ENCODE peak calls at places on chromosomes 7 and 10, in nine cellular contexts. R, A, V, G, X, B, T, I and W are unnamed samples.

GRCh38 chr7:81284576-81284975 is 365.7 kb upstream of the SEMA3C start:
- DNase-seq in R (no peak), A (peak; percentile 84), V (peak; percentile 48), G (no peak), X (no peak), B (no peak), T (no peak), I (peak; percentile 73), W (peak; percentile 76)

GRCh38 chr10:23191764-23192395 is at the start of gene PTF1A:
- DNase-seq in R (no peak), A (no peak), V (no peak), G (no peak), X (no peak), B (no peak), T (no peak), I (no peak), W (no peak)

GRCh38 chr10:5999440-6000165 is 22.3 kb upstream of the IL15RA start:
- DNase-seq in R (no peak), A (no peak), V (no peak), G (no peak), X (no peak), B (no peak), T (no peak), I (no peak), W (no peak)

GRCh38 chr10:17793823-17794759 is 15.1 kb upstream of the MRC1 start:
- DNase-seq in R (no peak), A (no peak), V (no peak), G (peak; percentile 33), X (no peak), B (no peak), T (no peak), I (no peak), W (no peak)

GRCh38 chr10:5512881-5513698 is 11.7 kb upstream of the CALML3 start:
- DNase-seq in R (no peak), A (no peak), V (no peak), G (no peak), X (no peak), B (no peak), T (peak; percentile 21), I (no peak), W (peak; percentile 44)

GRCh38 chr7:153641202-153641601 is 411.0 kb upstream of the DPP6 start:
- DNase-seq in R (no peak), A (no peak), V (no peak), G (no peak), X (no peak), B (no peak), T (no peak), I (no peak), W (no peak)

GRCh38 chr7:106793015-106793651 is 71.9 kb upstream of the PIK3CG start:
- DNase-seq in R (peak; percentile 30), A (peak; percentile 20), V (no peak), G (peak; percentile 25), X (no peak), B (peak; percentile 70), T (no peak), I (peak; percentile 12), W (peak; percentile 37)

GRCh38 chr7:47561715-47562446 is 20.0 kb downstream of the TNS3 start:
- DNase-seq in R (no peak), A (no peak), V (no peak), G (no peak), X (no peak), B (no peak), T (no peak), I (no peak), W (no peak)

GRCh38 chr7:100893910-100894763 is 1.6 kb downstream of the ACHE start:
- DNase-seq in R (no peak), A (no peak), V (no peak), G (no peak), X (no peak), B (no peak), T (no peak), I (no peak), W (no peak)

GRCh38 chr7:151225948-151226510 is 976 bp downstream of the ABCF2 start:
- DNase-seq in R (no peak), A (no peak), V (no peak), G (no peak), X (no peak), B (no peak), T (no peak), I (no peak), W (no peak)

GRCh38 chr10:116688241-116688711 is 54.1 kb downstream of the HSPA12A start:
- DNase-seq in R (no peak), A (peak; percentile 15), V (peak; percentile 27), G (no peak), X (no peak), B (no peak), T (peak; percentile 26), I (peak; percentile 15), W (peak; percentile 74)

GRCh38 chr7:121744877-121745276 is 128.1 kb upstream of the PTPRZ1 start:
- DNase-seq in R (no peak), A (no peak), V (no peak), G (no peak), X (no peak), B (no peak), T (no peak), I (peak; percentile 67), W (no peak)

GRCh38 chr7:106344861-106345260 is 60.1 kb upstream of the NAMPT start:
- DNase-seq in R (no peak), A (peak; percentile 20), V (peak; percentile 47), G (no peak), X (no peak), B (no peak), T (no peak), I (no peak), W (peak; percentile 76)

GRCh38 chr10:101140084-101140949 is 9.2 kb downstream of the TLX1 start:
- DNase-seq in R (no peak), A (no peak), V (no peak), G (no peak), X (no peak), B (no peak), T (no peak), I (no peak), W (no peak)

GRCh38 chr10:106897631-106898161 is 266.8 kb downstream of the SORCS1 start:
- DNase-seq in R (no peak), A (no peak), V (no peak), G (no peak), X (peak; percentile 16), B (no peak), T (no peak), I (no peak), W (peak; percentile 4)

GRCh38 chr7:44293561-44294324 is 31.7 kb downstream of the CAMK2B start:
- DNase-seq in R (no peak), A (no peak), V (no peak), G (no peak), X (peak; percentile 16), B (no peak), T (peak; percentile 47), I (no peak), W (no peak)

GRCh38 chr10:101446947-101447346 is 93.0 kb downstream of the BTRC start:
- DNase-seq in R (peak; percentile 56), A (no peak), V (no peak), G (no peak), X (peak; percentile 14), B (no peak), T (no peak), I (no peak), W (no peak)

GRCh38 chr10:45353176-45353575 is 20.8 kb upstream of the ALOX5 start:
- DNase-seq in R (no peak), A (no peak), V (no peak), G (no peak), X (no peak), B (no peak), T (no peak), I (peak; percentile 58), W (no peak)

GRCh38 chr10:132388901-132389630 is 7.9 kb upstream of the PWWP2B start:
- DNase-seq in R (no peak), A (no peak), V (no peak), G (no peak), X (no peak), B (peak; percentile 11), T (peak; percentile 81), I (no peak), W (no peak)
- H3K4me3 ChIP-seq in R (no peak overlapping the region), A (no peak overlapping the region), V (no peak overlapping the region), G (no peak overlapping the region), X (no peak overlapping the region), B (no peak overlapping the region), T (no peak overlapping the region), I (no peak overlapping the region), W (no peak overlapping the region)

GRCh38 chr10:326350-326749 is 191.1 kb downstream of the ZMYND11 start:
- DNase-seq in R (no peak), A (no peak), V (no peak), G (no peak), X (no peak), B (no peak), T (no peak), I (no peak), W (peak; percentile 94)

GRCh38 chr10:327889-328809 is 192.9 kb downstream of the ZMYND11 start:
- DNase-seq in R (no peak), A (no peak), V (no peak), G (no peak), X (no peak), B (peak; percentile 71), T (peak; percentile 41), I (no peak), W (no peak)

GRCh38 chr10:331186-331585 is 195.9 kb downstream of the ZMYND11 start:
- DNase-seq in R (no peak), A (no peak), V (no peak), G (no peak), X (no peak), B (no peak), T (no peak), I (no peak), W (no peak)

GRCh38 chr10:326894-327635 is 191.8 kb downstream of the ZMYND11 start:
- DNase-seq in R (no peak), A (no peak), V (no peak), G (no peak), X (no peak), B (no peak), T (peak; percentile 55), I (no peak), W (no peak)

GRCh38 chr10:329361-330099 is 194.3 kb downstream of the ZMYND11 start:
- DNase-seq in R (peak; percentile 11), A (peak; percentile 97), V (peak; percentile 96), G (peak; percentile 86), X (peak; percentile 71), B (peak; percentile 82), T (peak; percentile 68), I (peak; percentile 89), W (peak; percentile 94)
- TF ChIP-seq CTCF in R (peak; percentile 19), A (peak; percentile 16), V (peak; percentile 22), G (no peak), X (no peak), B (no peak), T (no peak), I (peak; percentile 15), W (peak; percentile 32)

DNA sequence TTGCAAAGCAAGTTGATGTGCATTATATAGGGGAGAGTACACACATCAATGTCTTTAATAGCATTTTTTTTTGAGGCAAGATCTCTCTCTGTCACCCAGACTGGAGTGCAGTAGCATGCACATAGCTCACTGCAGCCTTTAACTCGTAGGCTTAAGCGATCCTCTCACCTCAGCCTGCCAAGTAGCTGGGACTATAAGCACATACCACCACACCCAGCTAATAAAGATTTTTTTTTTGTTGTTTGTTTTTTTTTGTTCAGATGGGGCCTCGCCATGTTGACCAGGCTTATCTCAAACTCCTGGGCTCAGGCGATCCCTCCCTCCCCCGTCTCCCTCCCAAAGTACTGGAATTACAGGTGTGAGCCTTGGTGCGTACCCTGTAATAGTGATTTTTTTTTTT is 1.5 kb downstream of the UMAD1 start:
- DNase-seq in R (no peak), A (no peak), V (no peak), G (no peak), X (no peak), B (peak; percentile 4), T (no peak), I (no peak), W (no peak)
- H3K4me3 ChIP-seq in R (no peak overlapping the region), A (no peak overlapping the region), V (no peak overlapping the region), G (peak overlapping the region; percentile 89), X (peak overlapping the region; percentile 89), B (peak overlapping the region; percentile 92), T (peak overlapping the region; percentile 76), I (peak overlapping the region; percentile 69), W (no peak overlapping the region)

GRCh38 chr7:140168816-140169215 is 8.0 kb downstream of the KDM7A start:
- DNase-seq in R (no peak), A (no peak), V (no peak), G (no peak), X (no peak), B (no peak), T (no peak), I (no peak), W (no peak)
- TF ChIP-seq CTCF in R (no peak), A (no peak), V (no peak), G (no peak), X (no peak), B (no peak), T (no peak), I (no peak), W (no peak)